ENCODE peak calls at places on chromosome 21, in four cellular contexts. One of them, this sample, is unnamed.

GRCh38 chr21:42254631-42255030 is 35.7 kb downstream of the ABCG1 start:
- DNase-seq in activated B cell treated with CpG ODN at 0.5 μM for 24 hours: no peak
- DNase-seq in activated naive CD4-positive, alpha-beta T cell treated with anti-CD3 and anti-CD28 coated beads, Interleukin-2, amount 50 U/mL, for 16 hours: no peak
- DNase-seq in NCI-H1105: no peak
- DNase-seq in this sample: no peak

GRCh38 chr21:38256599-38257302 is at the start of gene KCNJ15:
- DNase-seq in activated B cell treated with CpG ODN at 0.5 μM for 24 hours: no peak
- DNase-seq in activated naive CD4-positive, alpha-beta T cell treated with anti-CD3 and anti-CD28 coated beads, Interleukin-2, amount 50 U/mL, for 16 hours: no peak
- DNase-seq in NCI-H1105: no peak
- DNase-seq in this sample: no peak

GRCh38 chr21:17524635-17525034 is 11.8 kb downstream of the CXADR start:
- DNase-seq in activated B cell treated with CpG ODN at 0.5 μM for 24 hours: no peak
- DNase-seq in activated naive CD4-positive, alpha-beta T cell treated with anti-CD3 and anti-CD28 coated beads, Interleukin-2, amount 50 U/mL, for 16 hours: no peak
- DNase-seq in NCI-H1105: no peak
- DNase-seq in this sample: no peak

GRCh38 chr21:44931137-44931500 is 8.7 kb upstream of the SLX9 start:
- DNase-seq in activated B cell treated with CpG ODN at 0.5 μM for 24 hours: peak
- DNase-seq in activated naive CD4-positive, alpha-beta T cell treated with anti-CD3 and anti-CD28 coated beads, Interleukin-2, amount 50 U/mL, for 16 hours: no peak
- DNase-seq in NCI-H1105: no peak
- DNase-seq in this sample: peak

GRCh38 chr21:42061866-42062542 is 9.1 kb upstream of the UMODL1 start:
- DNase-seq in activated B cell treated with CpG ODN at 0.5 μM for 24 hours: no peak
- DNase-seq in activated naive CD4-positive, alpha-beta T cell treated with anti-CD3 and anti-CD28 coated beads, Interleukin-2, amount 50 U/mL, for 16 hours: peak
- DNase-seq in NCI-H1105: no peak
- DNase-seq in this sample: peak

GRCh38 chr21:14712121-14712520 is 166.0 kb upstream of the SAMSN1 start:
- DNase-seq in activated B cell treated with CpG ODN at 0.5 μM for 24 hours: no peak
- DNase-seq in activated naive CD4-positive, alpha-beta T cell treated with anti-CD3 and anti-CD28 coated beads, Interleukin-2, amount 50 U/mL, for 16 hours: no peak
- DNase-seq in NCI-H1105: no peak
- DNase-seq in this sample: no peak

GRCh38 chr21:29771491-29772066 is 168.2 kb downstream of the GRIK1 start:
- DNase-seq in activated B cell treated with CpG ODN at 0.5 μM for 24 hours: no peak
- DNase-seq in activated naive CD4-positive, alpha-beta T cell treated with anti-CD3 and anti-CD28 coated beads, Interleukin-2, amount 50 U/mL, for 16 hours: no peak
- DNase-seq in NCI-H1105: no peak
- DNase-seq in this sample: no peak

GRCh38 chr21:36552458-36552800 is 72.5 kb upstream of the CLDN14 start:
- DNase-seq in activated B cell treated with CpG ODN at 0.5 μM for 24 hours: no peak
- DNase-seq in activated naive CD4-positive, alpha-beta T cell treated with anti-CD3 and anti-CD28 coated beads, Interleukin-2, amount 50 U/mL, for 16 hours: no peak
- DNase-seq in NCI-H1105: no peak
- DNase-seq in this sample: no peak

GRCh38 chr21:44927587-44928461 is 7.1 kb upstream of the ITGB2 start:
- DNase-seq in activated B cell treated with CpG ODN at 0.5 μM for 24 hours: peak
- DNase-seq in activated naive CD4-positive, alpha-beta T cell treated with anti-CD3 and anti-CD28 coated beads, Interleukin-2, amount 50 U/mL, for 16 hours: peak
- DNase-seq in NCI-H1105: no peak
- DNase-seq in this sample: peak

GRCh38 chr21:35026153-35026499 is 23.0 kb downstream of the RUNX1 start:
- DNase-seq in activated B cell treated with CpG ODN at 0.5 μM for 24 hours: no peak
- DNase-seq in activated naive CD4-positive, alpha-beta T cell treated with anti-CD3 and anti-CD28 coated beads, Interleukin-2, amount 50 U/mL, for 16 hours: no peak
- DNase-seq in NCI-H1105: no peak
- DNase-seq in this sample: no peak

GRCh38 chr21:44505673-44506278 is 34.2 kb downstream of the KRTAP10-1 start:
- DNase-seq in activated B cell treated with CpG ODN at 0.5 μM for 24 hours: no peak
- DNase-seq in activated naive CD4-positive, alpha-beta T cell treated with anti-CD3 and anti-CD28 coated beads, Interleukin-2, amount 50 U/mL, for 16 hours: no peak
- DNase-seq in NCI-H1105: no peak
- DNase-seq in this sample: no peak

GRCh38 chr21:27804515-27804914 is 837.6 kb upstream of the ADAMTS5 start:
- DNase-seq in activated B cell treated with CpG ODN at 0.5 μM for 24 hours: no peak
- DNase-seq in activated naive CD4-positive, alpha-beta T cell treated with anti-CD3 and anti-CD28 coated beads, Interleukin-2, amount 50 U/mL, for 16 hours: no peak
- DNase-seq in NCI-H1105: no peak
- DNase-seq in this sample: no peak

GRCh38 chr21:45506836-45507522 is 35.3 kb downstream of the SLC19A1 start:
- DNase-seq in activated B cell treated with CpG ODN at 0.5 μM for 24 hours: no peak
- DNase-seq in activated naive CD4-positive, alpha-beta T cell treated with anti-CD3 and anti-CD28 coated beads, Interleukin-2, amount 50 U/mL, for 16 hours: no peak
- DNase-seq in NCI-H1105: no peak
- DNase-seq in this sample: no peak

GRCh38 chr21:46112731-46113215 is 14.9 kb downstream of the COL6A2 start:
- DNase-seq in activated B cell treated with CpG ODN at 0.5 μM for 24 hours: peak
- DNase-seq in activated naive CD4-positive, alpha-beta T cell treated with anti-CD3 and anti-CD28 coated beads, Interleukin-2, amount 50 U/mL, for 16 hours: no peak
- DNase-seq in NCI-H1105: no peak
- DNase-seq in this sample: no peak

GRCh38 chr21:16551101-16551695 is 821.4 kb downstream of the USP25 start:
- DNase-seq in activated B cell treated with CpG ODN at 0.5 μM for 24 hours: no peak
- DNase-seq in activated naive CD4-positive, alpha-beta T cell treated with anti-CD3 and anti-CD28 coated beads, Interleukin-2, amount 50 U/mL, for 16 hours: no peak
- DNase-seq in NCI-H1105: no peak
- DNase-seq in this sample: no peak

GRCh38 chr21:38740131-38740530 is 65.6 kb upstream of the ETS2 start:
- DNase-seq in activated B cell treated with CpG ODN at 0.5 μM for 24 hours: no peak
- DNase-seq in activated naive CD4-positive, alpha-beta T cell treated with anti-CD3 and anti-CD28 coated beads, Interleukin-2, amount 50 U/mL, for 16 hours: no peak
- DNase-seq in NCI-H1105: no peak
- DNase-seq in this sample: no peak

GRCh38 chr21:44930543-44930981 is 9.3 kb upstream of the SLX9 start:
- DNase-seq in activated B cell treated with CpG ODN at 0.5 μM for 24 hours: peak
- DNase-seq in activated naive CD4-positive, alpha-beta T cell treated with anti-CD3 and anti-CD28 coated beads, Interleukin-2, amount 50 U/mL, for 16 hours: peak
- DNase-seq in NCI-H1105: no peak
- DNase-seq in this sample: peak

GRCh38 chr21:41939391-41939790 is 14.4 kb downstream of the C2CD2 start:
- DNase-seq in activated B cell treated with CpG ODN at 0.5 μM for 24 hours: no peak
- DNase-seq in activated naive CD4-positive, alpha-beta T cell treated with anti-CD3 and anti-CD28 coated beads, Interleukin-2, amount 50 U/mL, for 16 hours: no peak
- DNase-seq in NCI-H1105: no peak
- DNase-seq in this sample: no peak

GRCh38 chr21:43348801-43349261 is 78.1 kb downstream of the SIK1 start:
- DNase-seq in activated B cell treated with CpG ODN at 0.5 μM for 24 hours: no peak
- DNase-seq in activated naive CD4-positive, alpha-beta T cell treated with anti-CD3 and anti-CD28 coated beads, Interleukin-2, amount 50 U/mL, for 16 hours: no peak
- DNase-seq in NCI-H1105: no peak
- DNase-seq in this sample: no peak

GRCh38 chr21:45021428-45022347 is 52.7 kb upstream of the ADARB1 start:
- DNase-seq in activated B cell treated with CpG ODN at 0.5 μM for 24 hours: no peak
- DNase-seq in activated naive CD4-positive, alpha-beta T cell treated with anti-CD3 and anti-CD28 coated beads, Interleukin-2, amount 50 U/mL, for 16 hours: peak
- DNase-seq in NCI-H1105: no peak
- DNase-seq in this sample: no peak

GRCh38 chr21:30234643-30235042 is 18.7 kb upstream of the CLDN8 start:
- DNase-seq in activated B cell treated with CpG ODN at 0.5 μM for 24 hours: no peak
- DNase-seq in activated naive CD4-positive, alpha-beta T cell treated with anti-CD3 and anti-CD28 coated beads, Interleukin-2, amount 50 U/mL, for 16 hours: no peak
- DNase-seq in NCI-H1105: no peak
- DNase-seq in this sample: no peak

GRCh38 chr21:44454747-44455523 is at the start of gene LRRC3:
- DNase-seq in activated B cell treated with CpG ODN at 0.5 μM for 24 hours: peak
- DNase-seq in activated naive CD4-positive, alpha-beta T cell treated with anti-CD3 and anti-CD28 coated beads, Interleukin-2, amount 50 U/mL, for 16 hours: peak
- DNase-seq in NCI-H1105: peak
- DNase-seq in this sample: peak

GRCh38 chr21:45129231-45129923 is 55.0 kb downstream of the ADARB1 start:
- DNase-seq in activated B cell treated with CpG ODN at 0.5 μM for 24 hours: no peak
- DNase-seq in activated naive CD4-positive, alpha-beta T cell treated with anti-CD3 and anti-CD28 coated beads, Interleukin-2, amount 50 U/mL, for 16 hours: no peak
- DNase-seq in NCI-H1105: no peak
- DNase-seq in this sample: no peak

GRCh38 chr21:21045538-21045937 is 47.3 kb downstream of the NCAM2 start:
- DNase-seq in activated B cell treated with CpG ODN at 0.5 μM for 24 hours: no peak
- DNase-seq in activated naive CD4-positive, alpha-beta T cell treated with anti-CD3 and anti-CD28 coated beads, Interleukin-2, amount 50 U/mL, for 16 hours: no peak
- DNase-seq in NCI-H1105: no peak
- DNase-seq in this sample: no peak

GRCh38 chr21:39430457-39430856 is 15.1 kb downstream of the LCA5L start:
- DNase-seq in activated B cell treated with CpG ODN at 0.5 μM for 24 hours: no peak
- DNase-seq in activated naive CD4-positive, alpha-beta T cell treated with anti-CD3 and anti-CD28 coated beads, Interleukin-2, amount 50 U/mL, for 16 hours: no peak
- DNase-seq in NCI-H1105: no peak
- DNase-seq in this sample: no peak

GRCh38 chr21:35575280-35575915 is 484.9 kb downstream of the SETD4 start:
- DNase-seq in activated B cell treated with CpG ODN at 0.5 μM for 24 hours: no peak
- DNase-seq in activated naive CD4-positive, alpha-beta T cell treated with anti-CD3 and anti-CD28 coated beads, Interleukin-2, amount 50 U/mL, for 16 hours: no peak
- DNase-seq in NCI-H1105: no peak
- DNase-seq in this sample: no peak

GRCh38 chr21:44664691-44665090 is 2.0 kb downstream of the KRTAP12-2 start:
- DNase-seq in activated B cell treated with CpG ODN at 0.5 μM for 24 hours: no peak
- DNase-seq in activated naive CD4-positive, alpha-beta T cell treated with anti-CD3 and anti-CD28 coated beads, Interleukin-2, amount 50 U/mL, for 16 hours: no peak
- DNase-seq in NCI-H1105: no peak
- DNase-seq in this sample: no peak

GRCh38 chr21:45972716-45973474 is 8.7 kb upstream of the COL6A1 start:
- DNase-seq in activated B cell treated with CpG ODN at 0.5 μM for 24 hours: no peak
- DNase-seq in activated naive CD4-positive, alpha-beta T cell treated with anti-CD3 and anti-CD28 coated beads, Interleukin-2, amount 50 U/mL, for 16 hours: no peak
- DNase-seq in NCI-H1105: peak
- DNase-seq in this sample: no peak

GRCh38 chr21:33241846-33242245 is 12.1 kb downstream of the IFNAR2 start:
- DNase-seq in activated B cell treated with CpG ODN at 0.5 μM for 24 hours: no peak
- DNase-seq in activated naive CD4-positive, alpha-beta T cell treated with anti-CD3 and anti-CD28 coated beads, Interleukin-2, amount 50 U/mL, for 16 hours: no peak
- DNase-seq in NCI-H1105: no peak
- DNase-seq in this sample: peak

GRCh38 chr21:34039678-34040382 is 33.5 kb upstream of the MRPS6 start:
- DNase-seq in activated B cell treated with CpG ODN at 0.5 μM for 24 hours: no peak
- DNase-seq in activated naive CD4-positive, alpha-beta T cell treated with anti-CD3 and anti-CD28 coated beads, Interleukin-2, amount 50 U/mL, for 16 hours: no peak
- DNase-seq in NCI-H1105: no peak
- DNase-seq in this sample: no peak

GRCh38 chr21:41993744-41994143 is 16.4 kb downstream of the ZBTB21 start:
- DNase-seq in activated B cell treated with CpG ODN at 0.5 μM for 24 hours: no peak
- DNase-seq in activated naive CD4-positive, alpha-beta T cell treated with anti-CD3 and anti-CD28 coated beads, Interleukin-2, amount 50 U/mL, for 16 hours: no peak
- DNase-seq in NCI-H1105: no peak
- DNase-seq in this sample: no peak

GRCh38 chr21:44749759-44750674 is 38.6 kb upstream of the TSPEAR start:
- DNase-seq in activated B cell treated with CpG ODN at 0.5 μM for 24 hours: no peak
- DNase-seq in activated naive CD4-positive, alpha-beta T cell treated with anti-CD3 and anti-CD28 coated beads, Interleukin-2, amount 50 U/mL, for 16 hours: no peak
- DNase-seq in NCI-H1105: no peak
- DNase-seq in this sample: no peak

GRCh38 chr21:41907496-41908258 is 28.5 kb upstream of the PRDM15 start:
- DNase-seq in activated B cell treated with CpG ODN at 0.5 μM for 24 hours: no peak
- DNase-seq in activated naive CD4-positive, alpha-beta T cell treated with anti-CD3 and anti-CD28 coated beads, Interleukin-2, amount 50 U/mL, for 16 hours: no peak
- DNase-seq in NCI-H1105: no peak
- DNase-seq in this sample: no peak

GRCh38 chr21:44940116-44940631 is 345 bp downstream of the SLX9 start:
- DNase-seq in activated B cell treated with CpG ODN at 0.5 μM for 24 hours: no peak
- DNase-seq in activated naive CD4-positive, alpha-beta T cell treated with anti-CD3 and anti-CD28 coated beads, Interleukin-2, amount 50 U/mL, for 16 hours: no peak
- DNase-seq in NCI-H1105: no peak
- DNase-seq in this sample: peak

GRCh38 chr21:36297938-36298572 is 21.9 kb upstream of the MORC3 start:
- DNase-seq in activated B cell treated with CpG ODN at 0.5 μM for 24 hours: peak
- DNase-seq in activated naive CD4-positive, alpha-beta T cell treated with anti-CD3 and anti-CD28 coated beads, Interleukin-2, amount 50 U/mL, for 16 hours: peak
- DNase-seq in NCI-H1105: no peak
- DNase-seq in this sample: peak

GRCh38 chr21:39451332-39452206 is at the start of gene SH3BGR:
- DNase-seq in activated B cell treated with CpG ODN at 0.5 μM for 24 hours: no peak
- DNase-seq in activated naive CD4-positive, alpha-beta T cell treated with anti-CD3 and anti-CD28 coated beads, Interleukin-2, amount 50 U/mL, for 16 hours: no peak
- DNase-seq in NCI-H1105: no peak
- DNase-seq in this sample: no peak

This sample was measured in CD4-positive, CD25-positive, alpha-beta regulatory T cell.